ENCODE peak calls at places on chromosomes 1 and 21, in nine cellular contexts. Q, T, R, I, C, B, N, L and H are unnamed samples.
A peak's percentile ranks its signal among the peaks of the same experiment; 100 is the strongest.

GRCh38 chr1:229319487-229319886 is 23.4 kb downstream of the CCSAP start:
- DNase-seq in Q (no peak), T (no peak), R (no peak), I (no peak), C (no peak), B (no peak), N (no peak), L (no peak), H (no peak)

GRCh38 chr1:109785446-109786106 is 21.9 kb upstream of the EPS8L3 start:
- DNase-seq in Q (no peak), T (no peak), R (no peak), I (no peak), C (no peak), B (peak; percentile 5), N (peak; percentile 11), L (no peak), H (no peak)

GRCh38 chr1:3018576-3018975 is 2.7 kb upstream of the ACTRT2 start:
- DNase-seq in Q (no peak), T (no peak), R (no peak), I (no peak), C (no peak), B (peak; percentile 4), N (no peak), L (no peak), H (no peak)

GRCh38 chr1:208437416-208437815 is 193.2 kb upstream of the PLXNA2 start:
- DNase-seq in Q (no peak), T (no peak), R (peak; percentile 2), I (no peak), C (peak; percentile 6), B (no peak), N (no peak), L (no peak), H (no peak)

GRCh38 chr1:234398849-234399381 is 25.7 kb downstream of the COA6 start:
- DNase-seq in Q (no peak), T (no peak), R (peak; percentile 69), I (no peak), C (peak; percentile 58), B (no peak), N (no peak), L (no peak), H (no peak)

GRCh38 chr21:41337515-41337914 is 20.9 kb downstream of the FAM3B start:
- DNase-seq in Q (no peak), T (no peak), R (no peak), I (no peak), C (no peak), B (no peak), N (no peak), L (no peak), H (no peak)

GRCh38 chr1:41977329-41977728 is 58.6 kb upstream of the HIVEP3 start:
- DNase-seq in Q (no peak), T (no peak), R (no peak), I (no peak), C (no peak), B (no peak), N (no peak), L (no peak), H (no peak)

GRCh38 chr1:43067856-43068751 is 104.0 kb downstream of the EBNA1BP2 start:
- DNase-seq in Q (no peak), T (no peak), R (peak; percentile 8), I (peak; percentile 45), C (no peak), B (peak; percentile 23), N (peak; percentile 28), L (no peak), H (no peak)

GRCh38 chr1:206141996-206142395 is 24.8 kb upstream of the AVPR1B start:
- DNase-seq in Q (no peak), T (no peak), R (no peak), I (peak; percentile 9), C (no peak), B (no peak), N (no peak), L (no peak), H (no peak)

GRCh38 chr21:43188712-43189151 is 19.9 kb downstream of the CRYAA start:
- DNase-seq in Q (peak; percentile 11), T (no peak), R (no peak), I (peak; percentile 69), C (no peak), B (peak; percentile 22), N (no peak), L (peak; percentile 22), H (no peak)

GRCh38 chr1:43509007-43509739 is 21.5 kb upstream of the PTPRF start:
- DNase-seq in Q (no peak), T (no peak), R (no peak), I (no peak), C (no peak), B (no peak), N (no peak), L (no peak), H (no peak)

GRCh38 chr1:153679337-153680119 is 1.0 kb downstream of the NPR1 start:
- DNase-seq in Q (no peak), T (no peak), R (no peak), I (no peak), C (no peak), B (no peak), N (peak; percentile 52), L (peak; percentile 40), H (no peak)

GRCh38 chr1:204623365-204623893 is 62.1 kb downstream of the LRRN2 start:
- DNase-seq in Q (no peak), T (peak; percentile 94), R (peak; percentile 19), I (no peak), C (peak; percentile 48), B (peak; percentile 53), N (peak; percentile 51), L (peak; percentile 41), H (peak; percentile 73)

DNA sequence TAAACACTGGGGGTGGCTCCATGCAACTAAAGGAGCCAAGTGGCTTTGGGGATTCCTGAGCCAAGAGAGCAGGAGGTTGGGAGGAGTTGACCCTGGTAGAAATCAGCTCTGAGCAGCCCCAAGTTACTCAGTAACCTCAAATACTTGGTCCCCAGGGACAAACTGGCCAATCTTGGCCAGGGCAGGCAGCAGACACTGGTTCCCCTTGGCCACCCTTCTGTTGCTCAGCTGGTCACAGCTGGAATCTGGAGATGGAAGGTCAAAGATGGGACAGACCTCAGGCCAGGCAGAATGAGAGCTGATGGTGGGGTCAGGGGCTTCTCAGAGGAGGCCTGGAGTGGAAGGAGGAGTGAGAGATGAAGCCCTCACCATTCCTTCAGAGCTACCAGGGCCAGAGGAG is 3.3 kb upstream of the RHBG start:
- DNase-seq in Q (no peak), T (no peak), R (no peak), I (no peak), C (no peak), B (no peak), N (no peak), L (no peak), H (no peak)
- TF ChIP-seq POLR2A in Q (no peak), T (no peak), R (no peak), I (no peak), C (no peak), B (no peak), N (no peak), L (no peak), H (no peak)

GRCh38 chr21:32412998-32413504 is 545 bp downstream of the EVA1C start:
- DNase-seq in Q (peak; percentile 41), T (no peak), R (no peak), I (peak; percentile 46), C (no peak), B (peak; percentile 86), N (peak; percentile 60), L (peak; percentile 61), H (no peak)
- TF ChIP-seq POLR2A in Q (no peak), T (no peak), R (no peak), I (no peak), C (no peak), B (peak; percentile 78), N (no peak), L (peak; percentile 10), H (no peak)

GRCh38 chr1:117121589-117122296 is at the start of gene TRIM45:
- DNase-seq in Q (peak; percentile 97), T (peak; percentile 96), R (peak; percentile 94), I (peak; percentile 98), C (peak; percentile 96), B (peak; percentile 97), N (peak; percentile 97), L (peak; percentile 96), H (peak; percentile 90)
- TF ChIP-seq POLR2A in Q (peak; percentile 60), T (peak; percentile 79), R (peak; percentile 40), I (peak; percentile 73), C (peak; percentile 70), B (no peak), N (no peak), L (no peak), H (peak; percentile 73)

DNA sequence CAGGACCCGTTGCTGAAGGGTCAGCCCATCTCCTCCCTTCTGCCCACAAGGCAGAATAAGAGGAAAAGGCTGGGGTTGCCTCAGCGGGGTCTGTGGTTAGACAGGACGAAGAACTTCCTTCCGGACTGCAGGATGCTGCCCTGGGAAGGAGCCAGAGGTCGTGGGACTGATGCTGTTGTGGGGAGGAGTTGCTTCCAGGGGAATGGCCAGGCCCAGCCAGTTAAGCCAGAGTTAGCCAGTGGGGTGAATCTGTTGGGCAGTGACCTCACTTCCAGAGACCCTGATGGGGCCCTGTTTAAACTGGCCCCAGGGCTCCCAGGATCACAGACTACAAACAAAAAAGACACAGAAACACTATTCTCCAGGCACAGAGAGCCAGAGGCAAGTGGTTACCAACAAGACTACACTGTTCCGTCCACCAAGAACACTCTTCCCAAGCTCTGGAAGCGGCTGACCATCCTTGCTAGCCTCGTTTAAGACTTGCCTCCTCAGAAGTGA is 13.0 kb downstream of the FAM229A start:
- DNase-seq in Q (no peak), T (no peak), R (peak; percentile 86), I (no peak), C (peak; percentile 81), B (peak; percentile 25), N (no peak), L (no peak), H (peak; percentile 71)
- TF ChIP-seq POLR2A in Q (no peak), T (no peak), R (no peak), I (no peak), C (no peak), B (no peak), N (no peak), L (no peak), H (no peak)

GRCh38 chr1:20282544-20282943 is 8.1 kb upstream of the VWA5B1 start:
- DNase-seq in Q (no peak), T (no peak), R (no peak), I (no peak), C (no peak), B (no peak), N (no peak), L (no peak), H (no peak)

GRCh38 chr1:20280399-20280798 is 10.3 kb upstream of the VWA5B1 start:
- DNase-seq in Q (no peak), T (no peak), R (no peak), I (no peak), C (no peak), B (no peak), N (no peak), L (no peak), H (no peak)

GRCh38 chr1:20279507-20279906 is 11.2 kb upstream of the VWA5B1 start:
- DNase-seq in Q (no peak), T (no peak), R (no peak), I (peak; percentile 22), C (peak; percentile 60), B (peak; percentile 43), N (no peak), L (no peak), H (peak; percentile 70)

GRCh38 chr1:20281801-20282200 is 8.9 kb upstream of the VWA5B1 start:
- DNase-seq in Q (no peak), T (no peak), R (no peak), I (no peak), C (peak; percentile 66), B (no peak), N (no peak), L (no peak), H (peak; percentile 30)

GRCh38 chr1:20280906-20281305 is 9.8 kb upstream of the VWA5B1 start:
- DNase-seq in Q (no peak), T (no peak), R (no peak), I (no peak), C (no peak), B (peak; percentile 24), N (no peak), L (no peak), H (no peak)
- TF ChIP-seq POLR2A in Q (no peak), T (no peak), R (no peak), I (no peak), C (no peak), B (no peak), N (no peak), L (no peak), H (no peak)